ENCODE peak calls at places on chromosomes 3 and 15, in seven cellular contexts. One of them, this sample, is unnamed.

GRCh38 chr3:40350529-40350928 is 36.5 kb upstream of the ENTPD3 start:
- DNase-seq in GM13977: no peak
- DNase-seq in fibroblast of pulmonary artery: no peak
- DNase-seq in colonic mucosa: no peak
- DNase-seq in ovary: no peak
- DNase-seq in thoracic aorta: no peak
- DNase-seq in astrocyte of the spinal cord: no peak
- DNase-seq in this sample: no peak

GRCh38 chr15:61033938-61034792 is 194.9 kb downstream of the RORA start:
- DNase-seq in ovary: no peak
- DNase-seq in fibroblast of pulmonary artery: no peak
- DNase-seq in thoracic aorta: no peak
- DNase-seq in colonic mucosa: no peak
- DNase-seq in GM13977: no peak
- DNase-seq in astrocyte of the spinal cord: no peak
- DNase-seq in this sample: no peak

GRCh38 chr3:114128826-114129225 is 50.0 kb downstream of the DRD3 start:
- DNase-seq in astrocyte of the spinal cord: no peak
- DNase-seq in thoracic aorta: no peak
- DNase-seq in colonic mucosa: no peak
- DNase-seq in GM13977: no peak
- DNase-seq in fibroblast of pulmonary artery: peak; percentile 29
- DNase-seq in ovary: no peak
- DNase-seq in this sample: no peak

GRCh38 chr3:170058127-170058526 is 20.3 kb downstream of the GPR160 start:
- DNase-seq in astrocyte of the spinal cord: no peak
- DNase-seq in thoracic aorta: no peak
- DNase-seq in colonic mucosa: peak; percentile 14
- DNase-seq in GM13977: no peak
- DNase-seq in fibroblast of pulmonary artery: no peak
- DNase-seq in ovary: no peak
- DNase-seq in this sample: no peak

GRCh38 chr3:103918336-103918735 is 1448.4 kb upstream of the ALCAM start:
- DNase-seq in ovary: no peak
- DNase-seq in fibroblast of pulmonary artery: no peak
- DNase-seq in colonic mucosa: no peak
- DNase-seq in GM13977: no peak
- DNase-seq in thoracic aorta: no peak
- DNase-seq in astrocyte of the spinal cord: no peak
- DNase-seq in this sample: no peak

GRCh38 chr3:124492824-124493223 is 237.4 kb upstream of the UMPS start:
- DNase-seq in astrocyte of the spinal cord: peak; percentile 37
- DNase-seq in fibroblast of pulmonary artery: peak; percentile 21
- DNase-seq in ovary: no peak
- DNase-seq in thoracic aorta: no peak
- DNase-seq in GM13977: peak; percentile 35
- DNase-seq in colonic mucosa: peak; percentile 78
- DNase-seq in this sample: peak; percentile 15

GRCh38 chr3:48847053-48847585 is 555 bp downstream of the PRKAR2A start:
- DNase-seq in fibroblast of pulmonary artery: peak; percentile 79
- DNase-seq in ovary: peak; percentile 66
- DNase-seq in astrocyte of the spinal cord: peak; percentile 69
- DNase-seq in GM13977: peak; percentile 62
- DNase-seq in thoracic aorta: peak; percentile 47
- DNase-seq in colonic mucosa: peak; percentile 91
- DNase-seq in this sample: no peak

GRCh38 chr3:129001101-129001816 is at the start of gene EFCC1:
- DNase-seq in ovary: peak; percentile 68
- DNase-seq in thoracic aorta: no peak
- DNase-seq in fibroblast of pulmonary artery: peak; percentile 17
- DNase-seq in GM13977: no peak
- DNase-seq in astrocyte of the spinal cord: no peak
- DNase-seq in colonic mucosa: peak; percentile 62
- DNase-seq in this sample: no peak

GRCh38 chr3:126544596-126545281 is 14.0 kb downstream of the C3orf22 start:
- DNase-seq in astrocyte of the spinal cord: no peak
- DNase-seq in ovary: peak; percentile 3
- DNase-seq in GM13977: no peak
- DNase-seq in fibroblast of pulmonary artery: no peak
- DNase-seq in thoracic aorta: no peak
- DNase-seq in colonic mucosa: peak; percentile 13
- DNase-seq in this sample: peak; percentile 2

GRCh38 chr15:58985443-58985842 is 2.0 kb upstream of the RNF111 start:
- DNase-seq in thoracic aorta: no peak
- DNase-seq in GM13977: no peak
- DNase-seq in astrocyte of the spinal cord: no peak
- DNase-seq in ovary: peak; percentile 24
- DNase-seq in colonic mucosa: no peak
- DNase-seq in fibroblast of pulmonary artery: peak; percentile 83
- DNase-seq in this sample: no peak

GRCh38 chr3:179347108-179347382 is 464 bp upstream of the MFN1 start:
- DNase-seq in colonic mucosa: no peak
- DNase-seq in thoracic aorta: no peak
- DNase-seq in GM13977: no peak
- DNase-seq in astrocyte of the spinal cord: no peak
- DNase-seq in ovary: peak; percentile 13
- DNase-seq in fibroblast of pulmonary artery: no peak
- DNase-seq in this sample: no peak

GRCh38 chr3:172194702-172195392 is 155.5 kb downstream of the FNDC3B start:
- DNase-seq in colonic mucosa: no peak
- DNase-seq in GM13977: no peak
- DNase-seq in fibroblast of pulmonary artery: peak; percentile 65
- DNase-seq in astrocyte of the spinal cord: peak; percentile 76
- DNase-seq in ovary: no peak
- DNase-seq in thoracic aorta: no peak
- DNase-seq in this sample: no peak

GRCh38 chr15:31326729-31327673 is at the start of gene KLF13:
- DNase-seq in astrocyte of the spinal cord: peak; percentile 55
- DNase-seq in ovary: peak; percentile 49
- DNase-seq in fibroblast of pulmonary artery: peak; percentile 64
- DNase-seq in GM13977: no peak
- DNase-seq in colonic mucosa: peak; percentile 60
- DNase-seq in thoracic aorta: no peak
- DNase-seq in this sample: no peak

GRCh38 chr15:31279221-31280036 is 47.2 kb upstream of the KLF13 start:
- DNase-seq in colonic mucosa: peak; percentile 24
- DNase-seq in ovary: no peak
- DNase-seq in thoracic aorta: no peak
- DNase-seq in fibroblast of pulmonary artery: no peak
- DNase-seq in astrocyte of the spinal cord: no peak
- DNase-seq in GM13977: no peak
- DNase-seq in this sample: no peak

GRCh38 chr15:47688573-47689086 is 28.7 kb upstream of the SEMA6D start:
- DNase-seq in fibroblast of pulmonary artery: peak; percentile 31
- DNase-seq in GM13977: no peak
- DNase-seq in thoracic aorta: no peak
- DNase-seq in astrocyte of the spinal cord: peak; percentile 32
- DNase-seq in ovary: no peak
- DNase-seq in colonic mucosa: no peak
- DNase-seq in this sample: no peak

GRCh38 chr15:60683156-60683555 is 204.2 kb upstream of the ICE2 start:
- DNase-seq in GM13977: no peak
- DNase-seq in thoracic aorta: no peak
- DNase-seq in ovary: no peak
- DNase-seq in colonic mucosa: no peak
- DNase-seq in astrocyte of the spinal cord: peak; percentile 12
- DNase-seq in fibroblast of pulmonary artery: no peak
- DNase-seq in this sample: no peak

GRCh38 chr3:148789156-148789555 is 38.5 kb upstream of the CPB1 start:
- DNase-seq in astrocyte of the spinal cord: peak; percentile 44
- DNase-seq in ovary: no peak
- DNase-seq in thoracic aorta: no peak
- DNase-seq in fibroblast of pulmonary artery: no peak
- DNase-seq in GM13977: no peak
- DNase-seq in colonic mucosa: no peak
- DNase-seq in this sample: no peak

GRCh38 chr3:150372320-150373118 is 35.6 kb upstream of the TSC22D2 start:
- DNase-seq in colonic mucosa: no peak
- DNase-seq in ovary: no peak
- DNase-seq in fibroblast of pulmonary artery: peak; percentile 33
- DNase-seq in GM13977: peak; percentile 29
- DNase-seq in thoracic aorta: no peak
- DNase-seq in astrocyte of the spinal cord: peak; percentile 30
- DNase-seq in this sample: no peak

GRCh38 chr15:74133071-74133702 is 2.8 kb downstream of the ISLR2 start:
- DNase-seq in thoracic aorta: no peak
- DNase-seq in astrocyte of the spinal cord: no peak
- DNase-seq in ovary: no peak
- DNase-seq in GM13977: peak; percentile 46
- DNase-seq in fibroblast of pulmonary artery: no peak
- DNase-seq in colonic mucosa: no peak
- DNase-seq in this sample: no peak

GRCh38 chr15:26974120-26974780 is 3.3 kb downstream of the GABRG3 start:
- DNase-seq in thoracic aorta: no peak
- DNase-seq in colonic mucosa: no peak
- DNase-seq in astrocyte of the spinal cord: peak; percentile 32
- DNase-seq in GM13977: no peak
- DNase-seq in fibroblast of pulmonary artery: peak; percentile 21
- DNase-seq in ovary: no peak
- DNase-seq in this sample: no peak

GRCh38 chr3:123883656-123884257 is 375 bp downstream of the MYLK start:
- DNase-seq in ovary: no peak
- DNase-seq in colonic mucosa: peak; percentile 42
- DNase-seq in thoracic aorta: no peak
- DNase-seq in astrocyte of the spinal cord: peak; percentile 25
- DNase-seq in GM13977: no peak
- DNase-seq in fibroblast of pulmonary artery: no peak
- DNase-seq in this sample: no peak

GRCh38 chr3:116473602-116474001 is 28.3 kb upstream of the LSAMP start:
- DNase-seq in thoracic aorta: no peak
- DNase-seq in astrocyte of the spinal cord: peak; percentile 27
- DNase-seq in fibroblast of pulmonary artery: no peak
- DNase-seq in GM13977: no peak
- DNase-seq in ovary: no peak
- DNase-seq in colonic mucosa: no peak
- DNase-seq in this sample: no peak

GRCh38 chr3:66863205-66864135 is 134.6 kb upstream of the KBTBD8 start:
- DNase-seq in fibroblast of pulmonary artery: no peak
- DNase-seq in colonic mucosa: no peak
- DNase-seq in ovary: no peak
- DNase-seq in thoracic aorta: no peak
- DNase-seq in astrocyte of the spinal cord: no peak
- DNase-seq in GM13977: no peak
- DNase-seq in this sample: no peak

GRCh38 chr3:66860771-66861170 is 137.3 kb upstream of the KBTBD8 start:
- DNase-seq in fibroblast of pulmonary artery: no peak
- DNase-seq in GM13977: no peak
- DNase-seq in colonic mucosa: no peak
- DNase-seq in astrocyte of the spinal cord: no peak
- DNase-seq in ovary: no peak
- DNase-seq in thoracic aorta: no peak
- DNase-seq in this sample: no peak

GRCh38 chr3:66856555-66856954 is 141.6 kb upstream of the KBTBD8 start:
- DNase-seq in fibroblast of pulmonary artery: no peak
- DNase-seq in GM13977: no peak
- DNase-seq in colonic mucosa: no peak
- DNase-seq in ovary: no peak
- DNase-seq in thoracic aorta: no peak
- DNase-seq in astrocyte of the spinal cord: no peak
- DNase-seq in this sample: peak; percentile 21

GRCh38 chr3:66854752-66855151 is 143.4 kb upstream of the KBTBD8 start:
- DNase-seq in colonic mucosa: no peak
- DNase-seq in ovary: no peak
- DNase-seq in astrocyte of the spinal cord: no peak
- DNase-seq in thoracic aorta: no peak
- DNase-seq in fibroblast of pulmonary artery: no peak
- DNase-seq in GM13977: no peak
- DNase-seq in this sample: no peak

GRCh38 chr3:66858656-66859381 is 139.3 kb upstream of the KBTBD8 start:
- DNase-seq in GM13977: no peak
- DNase-seq in thoracic aorta: no peak
- DNase-seq in ovary: no peak
- DNase-seq in fibroblast of pulmonary artery: no peak
- DNase-seq in colonic mucosa: no peak
- DNase-seq in astrocyte of the spinal cord: no peak
- DNase-seq in this sample: no peak
- TF ChIP-seq CTCF in GM13977: no peak
- TF ChIP-seq CTCF in thoracic aorta: no peak
- TF ChIP-seq CTCF in ovary: no peak
- TF ChIP-seq CTCF in fibroblast of pulmonary artery: peak; percentile 8
- TF ChIP-seq CTCF in colonic mucosa: no peak
- TF ChIP-seq CTCF in astrocyte of the spinal cord: peak; percentile 7
- TF ChIP-seq CTCF in this sample: no peak

DNA sequence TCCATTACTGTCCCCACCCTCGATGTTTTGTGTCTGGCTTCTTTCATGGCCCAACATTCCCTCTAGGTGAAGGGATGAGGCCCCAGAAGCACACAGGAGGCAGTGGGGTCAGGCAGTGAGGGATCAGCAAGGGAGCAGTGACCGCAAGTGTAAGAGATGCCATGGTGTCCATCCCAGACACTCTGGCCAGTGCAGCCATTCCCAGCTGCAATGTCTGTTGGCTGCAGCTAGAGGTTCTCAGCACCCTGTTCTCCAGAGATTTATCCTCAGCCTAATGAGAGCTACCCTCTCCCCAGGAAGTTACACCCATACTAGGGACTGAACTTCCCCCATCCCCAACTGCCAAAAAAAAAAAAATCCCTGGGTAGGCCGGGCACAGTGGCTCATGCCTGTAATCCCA is 40.2 kb downstream of the TRANK1 start:
- DNase-seq in colonic mucosa: no peak
- DNase-seq in astrocyte of the spinal cord: no peak
- DNase-seq in thoracic aorta: no peak
- DNase-seq in fibroblast of pulmonary artery: peak; percentile 55
- DNase-seq in ovary: no peak
- DNase-seq in GM13977: no peak
- DNase-seq in this sample: no peak
- TF ChIP-seq CTCF in colonic mucosa: peak; percentile 22
- TF ChIP-seq CTCF in astrocyte of the spinal cord: peak; percentile 42
- TF ChIP-seq CTCF in thoracic aorta: peak; percentile 43
- TF ChIP-seq CTCF in fibroblast of pulmonary artery: peak; percentile 56
- TF ChIP-seq CTCF in ovary: no peak
- TF ChIP-seq CTCF in GM13977: peak; percentile 48
- TF ChIP-seq CTCF in this sample: peak; percentile 51

DNA sequence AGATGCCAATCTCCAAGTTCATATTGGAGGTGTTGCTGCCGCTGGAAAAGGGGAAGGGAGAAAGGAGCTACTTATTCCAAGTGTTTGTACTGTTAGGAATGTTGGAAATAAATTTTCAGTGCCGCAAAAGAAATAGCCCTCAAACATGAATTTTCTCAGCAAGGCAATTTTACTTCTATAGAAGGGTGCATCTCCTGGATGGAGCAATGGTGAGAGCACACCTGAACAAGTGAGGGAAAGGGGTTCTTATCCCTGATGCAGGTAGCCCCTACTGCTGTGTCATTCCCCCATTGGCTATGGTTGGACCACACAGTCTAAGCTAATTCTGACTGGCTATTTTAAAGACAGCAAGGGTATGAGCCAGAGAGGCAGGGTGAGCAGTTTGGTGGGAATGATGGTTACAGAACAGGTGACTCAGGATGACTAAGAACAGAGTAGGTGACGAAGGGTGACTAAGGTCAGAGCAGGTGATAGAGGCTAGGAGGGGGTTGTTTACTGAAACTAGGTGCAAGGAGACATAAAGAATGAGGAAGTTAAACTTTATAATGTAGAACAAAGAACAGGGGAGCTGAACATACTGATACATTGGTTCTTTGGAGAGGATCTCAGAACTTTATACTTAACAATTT is 503.5 kb downstream of the EDEM1 start:
- DNase-seq in colonic mucosa: no peak
- DNase-seq in fibroblast of pulmonary artery: no peak
- DNase-seq in GM13977: no peak
- DNase-seq in astrocyte of the spinal cord: no peak
- DNase-seq in thoracic aorta: no peak
- DNase-seq in ovary: no peak
- DNase-seq in this sample: no peak
- TF ChIP-seq CTCF in colonic mucosa: no peak
- TF ChIP-seq CTCF in fibroblast of pulmonary artery: no peak
- TF ChIP-seq CTCF in GM13977: no peak
- TF ChIP-seq CTCF in astrocyte of the spinal cord: no peak
- TF ChIP-seq CTCF in thoracic aorta: no peak
- TF ChIP-seq CTCF in ovary: no peak
- TF ChIP-seq CTCF in this sample: no peak

GRCh38 chr3:196711838-196712513 is at the start of the genes CEP19 and PIGX:
- DNase-seq in astrocyte of the spinal cord: peak; percentile 86
- DNase-seq in colonic mucosa: peak; percentile 86
- DNase-seq in GM13977: peak; percentile 96
- DNase-seq in ovary: peak; percentile 84
- DNase-seq in thoracic aorta: peak; percentile 20
- DNase-seq in fibroblast of pulmonary artery: peak; percentile 88
- DNase-seq in this sample: peak; percentile 74
- TF ChIP-seq CTCF in astrocyte of the spinal cord: no peak
- TF ChIP-seq CTCF in colonic mucosa: no peak
- TF ChIP-seq CTCF in GM13977: no peak
- TF ChIP-seq CTCF in ovary: no peak
- TF ChIP-seq CTCF in thoracic aorta: peak; percentile 24
- TF ChIP-seq CTCF in fibroblast of pulmonary artery: no peak
- TF ChIP-seq CTCF in this sample: no peak